ENCODE peak calls at places on chromosome 22, in nine cellular contexts. P is gastrocnemius medialis, Y is heart left ventricle, K is GM12865, V is astrocyte of the spinal cord, B is cardiac fibroblast, C is psoas muscle, Z is suprapubic skin, W is fibroblast of mammary gland. U is an unnamed sample.

GRCh38 chr22:30344447-30345200 is 12.1 kb downstream of the SF3A1 start:
- DNase-seq in P (no peak), Y (no peak), K (no peak), V (no peak), B (no peak), C (no peak), Z (no peak), W (no peak), U (no peak)

GRCh38 chr22:32466496-32466895 is 2.2 kb upstream of the BPIFC start:
- DNase-seq in P (no peak), Y (no peak), K (no peak), V (no peak), B (no peak), C (no peak), Z (no peak), W (peak), U (no peak)

GRCh38 chr22:46649176-46650077 is 29.2 kb downstream of the GRAMD4 start:
- DNase-seq in P (peak), Y (peak), K (no peak), V (peak), B (peak), C (no peak), Z (no peak), W (peak), U (no peak)

GRCh38 chr22:17077255-17077654 is 7.5 kb upstream of the IL17RA start:
- DNase-seq in P (no peak), Y (no peak), K (no peak), V (peak), B (peak), C (no peak), Z (no peak), W (peak), U (peak)

GRCh38 chr22:43878831-43879550 is 12.8 kb downstream of the PNPLA5 start:
- DNase-seq in P (no peak), Y (no peak), K (no peak), V (no peak), B (no peak), C (no peak), Z (no peak), W (no peak), U (no peak)

GRCh38 chr22:42275970-42276369 is 5.5 kb upstream of the TCF20 start:
- DNase-seq in P (no peak), Y (no peak), K (no peak), V (no peak), B (no peak), C (no peak), Z (no peak), W (no peak), U (no peak)

GRCh38 chr22:33975841-33976240 is 55.6 kb upstream of the LARGE1 start:
- DNase-seq in P (no peak), Y (no peak), K (no peak), V (no peak), B (no peak), C (no peak), Z (no peak), W (no peak), U (no peak)

GRCh38 chr22:42440728-42441127 is 8.5 kb upstream of the NFAM1 start:
- DNase-seq in P (no peak), Y (no peak), K (no peak), V (no peak), B (no peak), C (no peak), Z (no peak), W (no peak), U (no peak)

GRCh38 chr22:30288414-30289125 is 735 bp downstream of the CASTOR1 start:
- DNase-seq in P (no peak), Y (no peak), K (no peak), V (no peak), B (no peak), C (no peak), Z (no peak), W (no peak), U (no peak)

GRCh38 chr22:40044870-40045834 is 50.4 kb downstream of the FAM83F start:
- DNase-seq in P (peak), Y (peak), K (peak), V (peak), B (peak), C (peak), Z (no peak), W (peak), U (no peak)

DNA sequence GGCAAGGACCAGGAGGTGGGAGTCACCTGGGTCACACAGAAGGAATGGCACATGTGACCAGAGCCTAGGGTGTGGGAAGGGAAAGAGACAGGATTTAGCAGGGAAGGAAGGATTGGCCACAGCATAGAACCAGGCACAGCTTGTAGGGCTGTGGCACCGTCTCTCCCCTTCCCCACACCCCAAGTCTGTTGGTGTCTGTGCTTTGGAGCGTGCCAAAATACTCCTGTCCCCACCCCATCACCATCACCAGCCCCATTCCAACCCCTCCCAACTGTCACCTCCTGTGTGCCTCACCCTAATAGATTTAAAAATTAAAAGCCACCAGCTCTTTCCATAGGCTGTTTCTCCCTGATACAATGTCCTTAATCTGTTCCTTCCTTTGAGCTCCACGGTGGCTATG is 18.2 kb downstream of the SGSM1 start:
- DNase-seq in P (no peak), Y (no peak), K (no peak), V (no peak), B (no peak), C (no peak), Z (no peak), W (no peak), U (no peak)
- TF ChIP-seq CTCF in P (no peak), Y (no peak), K (no peak), V (no peak), B (no peak), C (no peak), Z (no peak), W (no peak), U (no peak)

DNA sequence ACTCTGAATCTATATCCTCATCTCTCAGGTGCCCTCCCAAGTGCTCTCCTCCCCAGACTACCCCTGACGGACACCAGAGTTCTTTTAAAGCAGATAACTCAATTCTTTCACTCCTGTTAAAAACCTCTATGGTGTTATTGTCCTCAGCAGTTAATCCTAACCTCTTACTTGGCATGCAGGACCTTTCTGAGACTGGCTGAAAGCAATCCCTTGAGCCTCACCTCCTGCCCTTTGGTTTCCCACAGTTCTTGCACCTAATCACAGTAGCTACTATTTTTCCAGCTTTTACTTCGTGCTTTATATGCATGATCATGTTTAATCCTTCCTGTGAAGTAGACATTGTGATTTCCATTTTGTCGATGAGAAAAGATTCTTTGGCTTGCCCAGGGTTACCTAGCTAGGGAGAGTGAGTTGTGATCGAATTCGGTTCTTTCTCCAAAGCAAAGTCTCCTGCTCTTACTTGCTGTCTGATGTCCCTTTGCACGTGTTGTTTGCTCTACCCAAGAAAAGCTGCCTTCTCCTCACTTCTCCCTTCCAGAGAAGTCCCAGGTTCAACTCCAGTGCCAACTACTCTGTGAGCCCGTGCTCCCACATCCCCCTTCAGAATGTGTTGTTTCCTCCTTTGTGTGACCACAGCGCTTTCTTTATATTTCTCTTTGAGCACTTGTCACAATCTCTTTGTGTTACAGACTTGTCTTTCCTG is 2.1 kb downstream of the UBE2L3 start:
- DNase-seq in P (no peak), Y (no peak), K (peak), V (no peak), B (no peak), C (no peak), Z (no peak), W (no peak), U (no peak)
- TF ChIP-seq CTCF in P (no peak), Y (no peak), K (no peak), V (no peak), B (no peak), C (no peak), Z (no peak), W (no peak), U (no peak)

GRCh38 chr22:49090853-49091135 is 736.9 kb downstream of the BRD1 start:
- DNase-seq in P (no peak), Y (no peak), K (no peak), V (no peak), B (no peak), C (no peak), Z (no peak), W (no peak), U (no peak)
- TF ChIP-seq CTCF in P (no peak), Y (no peak), K (no peak), V (no peak), B (no peak), C (no peak), Z (no peak), W (no peak), U (no peak)

GRCh38 chr22:19645391-19645790 is 68.9 kb upstream of the SEPTIN5 start:
- DNase-seq in P (no peak), Y (no peak), K (no peak), V (no peak), B (no peak), C (no peak), Z (peak), W (no peak), U (no peak)
- TF ChIP-seq CTCF in P (no peak), Y (no peak), K (no peak), V (no peak), B (peak), C (no peak), Z (no peak), W (no peak), U (no peak)